ENCODE peak calls at places on chromosomes 3 and 15, in ten cellular contexts. M is astrocyte of the spinal cord; T is mucosa of gallbladder; Z is NCI-H1930; J is GM03348; E is AG09309; P is activated T-cell treated with anti-CD3 and anti-CD28 coated beads, Interleukin-2, amount 50 U/mL, for 4 hours; Y is GM20000; S is GM13976; C is stimulated activated CD8-positive, alpha-beta memory T cell treated with anti-CD3 and anti-CD28 coated beads, Interleukin-12 subunit alpha, Interleukin-12 subunit beta, amount 100 ng/mL, for 4 hours. K is an unnamed sample.

GRCh38 chr3:183428140-183429023 is at the start of gene MCF2L2:
- DNase-seq in J (peak; percentile 71), Y (peak; percentile 87), C (peak; percentile 69), E (no peak), T (peak; percentile 54), M (peak; percentile 18), Z (peak; percentile 70), S (peak; percentile 91), P (peak; percentile 65), K (peak; percentile 75)

GRCh38 chr3:140216249-140216648 is 281.3 kb downstream of the CLSTN2 start:
- DNase-seq in C (no peak), E (no peak), Y (peak; percentile 25), J (peak; percentile 23), S (peak; percentile 26), M (no peak), Z (no peak), T (no peak), P (no peak), K (no peak)

GRCh38 chr15:92020207-92020606 is 166.7 kb downstream of the SLCO3A1 start:
- DNase-seq in Z (no peak), C (no peak), M (no peak), E (no peak), S (no peak), Y (no peak), J (peak; percentile 19), T (no peak), P (no peak), K (no peak)

GRCh38 chr3:78666458-78666800 is 1101.4 kb downstream of the ROBO1 start:
- DNase-seq in Y (no peak), S (no peak), M (peak; percentile 64), E (no peak), Z (no peak), C (no peak), J (peak; percentile 22), P (no peak), T (no peak), K (no peak)

GRCh38 chr3:42102569-42102968 is 11.4 kb downstream of the TRAK1 start:
- DNase-seq in M (no peak), T (no peak), S (no peak), Y (no peak), J (no peak), E (no peak), C (no peak), Z (no peak), P (no peak), K (no peak)

GRCh38 chr15:81843226-81843625 is 202.6 kb downstream of the MEX3B start:
- DNase-seq in Z (no peak), M (no peak), S (no peak), E (no peak), J (no peak), T (no peak), Y (no peak), C (no peak), P (no peak), K (no peak)

GRCh38 chr15:70264014-70264492 is 166.3 kb upstream of the TLE3 start:
- DNase-seq in P (no peak), J (peak; percentile 31), Y (no peak), Z (no peak), E (no peak), T (no peak), S (no peak), M (peak; percentile 36), C (no peak), K (no peak)

GRCh38 chr15:38325290-38325990 is 72.8 kb downstream of the SPRED1 start:
- DNase-seq in M (no peak), C (no peak), T (no peak), E (no peak), P (no peak), S (no peak), Y (no peak), Z (no peak), J (no peak), K (no peak)

GRCh38 chr15:78303729-78304486 is 4.5 kb upstream of the SKIC8 start:
- DNase-seq in Z (no peak), S (no peak), T (no peak), P (no peak), C (no peak), E (no peak), M (no peak), J (no peak), Y (no peak), K (no peak)

GRCh38 chr15:60695713-60696522 is 217.0 kb upstream of the ICE2 start:
- DNase-seq in Z (no peak), M (peak; percentile 25), J (no peak), S (no peak), T (no peak), C (peak; percentile 53), Y (peak; percentile 11), E (no peak), P (peak; percentile 71), K (peak; percentile 72)

GRCh38 chr3:58487140-58487886 is 4.6 kb upstream of the KCTD6 start:
- DNase-seq in P (no peak), Y (no peak), S (no peak), M (peak; percentile 56), J (peak; percentile 87), C (no peak), Z (no peak), T (peak; percentile 71), E (no peak), K (no peak)

GRCh38 chr3:32082727-32083126 is 23.7 kb upstream of the GPD1L start:
- DNase-seq in T (no peak), P (no peak), S (no peak), M (no peak), J (no peak), Z (no peak), C (no peak), Y (no peak), E (no peak), K (no peak)

GRCh38 chr15:52790941-52791751 is 1.0 kb upstream of the ONECUT1 start:
- DNase-seq in J (no peak), M (no peak), P (no peak), C (no peak), T (peak; percentile 65), Z (peak; percentile 42), E (no peak), Y (no peak), S (no peak), K (no peak)

K was measured in activated CD8-positive, alpha-beta memory T cell treated with anti-CD3 and anti-CD28 coated beads, Interleukin-2, amount 50 U/mL, for 4 hours.